ENCODE peak calls at places on chromosomes 12 and 14, in ten cellular contexts. L, W, Z, T, O, V, B, X, Y and H are unnamed samples. For H3K4me1, the result is how much of the 10 kb centered on the place peaks cover.

GRCh38 chr14:78530078-78530477 is 359.9 kb downstream of the NRXN3 start:
- DNase-seq in L (peak), W (peak), Z (peak), T (no peak), O (no peak), V (peak), B (no peak), X (peak), Y (no peak), H (no peak)

GRCh38 chr14:24329736-24330135 is 5.1 kb downstream of the ADCY4 start:
- DNase-seq in L (no peak), W (no peak), Z (no peak), T (no peak), O (peak), V (no peak), B (peak), X (no peak), Y (peak), H (peak)

GRCh38 chr12:57342207-57342691 is 88.6 kb downstream of the R3HDM2 start:
- DNase-seq in L (peak), W (no peak), Z (no peak), T (no peak), O (no peak), V (peak), B (peak), X (peak), Y (no peak), H (peak)

GRCh38 chr12:79678306-79678705 is 12.5 kb downstream of the PAWR start:
- DNase-seq in L (no peak), W (peak), Z (no peak), T (no peak), O (no peak), V (no peak), B (no peak), X (no peak), Y (no peak), H (no peak)

GRCh38 chr12:54417712-54418440 is 1.2 kb downstream of the ITGA5 start:
- DNase-seq in L (peak), W (no peak), Z (peak), T (no peak), O (no peak), V (no peak), B (peak), X (no peak), Y (no peak), H (no peak)

GRCh38 chr12:77540097-77540496 is 290.6 kb upstream of the NAV3 start:
- DNase-seq in L (no peak), W (no peak), Z (no peak), T (no peak), O (no peak), V (peak), B (no peak), X (no peak), Y (no peak), H (no peak)

GRCh38 chr12:88509851-88510250 is 70.4 kb downstream of the KITLG start:
- DNase-seq in L (no peak), W (no peak), Z (no peak), T (no peak), O (no peak), V (no peak), B (no peak), X (no peak), Y (no peak), H (no peak)

GRCh38 chr14:101239065-101239464 is 322.2 kb upstream of the DIO3 start:
- DNase-seq in L (no peak), W (no peak), Z (peak), T (no peak), O (peak), V (no peak), B (no peak), X (no peak), Y (no peak), H (no peak)

GRCh38 chr12:76308866-76309265 is 39.3 kb downstream of the BBS10 start:
- DNase-seq in L (no peak), W (no peak), Z (no peak), T (no peak), O (no peak), V (no peak), B (no peak), X (no peak), Y (no peak), H (no peak)

GRCh38 chr12:10143205-10143604 is 13.2 kb upstream of the CLEC7A start:
- DNase-seq in L (no peak), W (no peak), Z (no peak), T (no peak), O (no peak), V (no peak), B (no peak), X (no peak), Y (no peak), H (no peak)

GRCh38 chr12:49673446-49674317 is 33.5 kb downstream of the FMNL3 start:
- DNase-seq in L (peak), W (no peak), Z (no peak), T (peak), O (no peak), V (peak), B (peak), X (peak), Y (peak), H (peak)

GRCh38 chr14:101466456-101467180 is 94.7 kb upstream of the DIO3 start:
- DNase-seq in L (no peak), W (no peak), Z (no peak), T (no peak), O (peak), V (no peak), B (peak), X (no peak), Y (no peak), H (no peak)

GRCh38 chr12:109820921-109821381 is 12.2 kb downstream of the TRPV4 start:
- DNase-seq in L (no peak), W (no peak), Z (no peak), T (no peak), O (no peak), V (no peak), B (no peak), X (no peak), Y (no peak), H (no peak)

GRCh38 chr12:78977463-78977862 is 112.9 kb downstream of the SYT1 start:
- DNase-seq in L (no peak), W (peak), Z (no peak), T (no peak), O (no peak), V (no peak), B (no peak), X (no peak), Y (no peak), H (no peak)

GRCh38 chr14:93926873-93927571 is at the start of gene FAM181A:
- DNase-seq in L (no peak), W (no peak), Z (no peak), T (no peak), O (no peak), V (no peak), B (peak), X (peak), Y (no peak), H (peak)

GRCh38 chr12:77324763-77325468 is 259.5 kb upstream of the E2F7 start:
- DNase-seq in L (peak), W (peak), Z (no peak), T (no peak), O (no peak), V (peak), B (peak), X (peak), Y (peak), H (peak)

GRCh38 chr12:29226621-29227020 is 77.5 kb downstream of the FAR2 start:
- DNase-seq in L (no peak), W (peak), Z (no peak), T (no peak), O (no peak), V (no peak), B (no peak), X (no peak), Y (no peak), H (no peak)

GRCh38 chr14:56975521-56975920 is 165.2 kb upstream of the OTX2 start:
- DNase-seq in L (no peak), W (peak), Z (no peak), T (no peak), O (no peak), V (no peak), B (no peak), X (no peak), Y (no peak), H (no peak)

GRCh38 chr12:64674367-64674922 is 64.2 kb downstream of the RASSF3 start:
- DNase-seq in L (no peak), W (no peak), Z (peak), T (no peak), O (peak), V (no peak), B (no peak), X (no peak), Y (no peak), H (no peak)

GRCh38 chr12:95208678-95209077 is 8.6 kb downstream of the FGD6 start:
- DNase-seq in L (no peak), W (no peak), Z (no peak), T (no peak), O (no peak), V (peak), B (no peak), X (no peak), Y (no peak), H (no peak)
- H3K4me1 ChIP-seq in L (under half), W (under half), Z (under half), T (under half), O (under half), V (under half), B (under half), X (under half), Y (under half), H (under half)

DNA sequence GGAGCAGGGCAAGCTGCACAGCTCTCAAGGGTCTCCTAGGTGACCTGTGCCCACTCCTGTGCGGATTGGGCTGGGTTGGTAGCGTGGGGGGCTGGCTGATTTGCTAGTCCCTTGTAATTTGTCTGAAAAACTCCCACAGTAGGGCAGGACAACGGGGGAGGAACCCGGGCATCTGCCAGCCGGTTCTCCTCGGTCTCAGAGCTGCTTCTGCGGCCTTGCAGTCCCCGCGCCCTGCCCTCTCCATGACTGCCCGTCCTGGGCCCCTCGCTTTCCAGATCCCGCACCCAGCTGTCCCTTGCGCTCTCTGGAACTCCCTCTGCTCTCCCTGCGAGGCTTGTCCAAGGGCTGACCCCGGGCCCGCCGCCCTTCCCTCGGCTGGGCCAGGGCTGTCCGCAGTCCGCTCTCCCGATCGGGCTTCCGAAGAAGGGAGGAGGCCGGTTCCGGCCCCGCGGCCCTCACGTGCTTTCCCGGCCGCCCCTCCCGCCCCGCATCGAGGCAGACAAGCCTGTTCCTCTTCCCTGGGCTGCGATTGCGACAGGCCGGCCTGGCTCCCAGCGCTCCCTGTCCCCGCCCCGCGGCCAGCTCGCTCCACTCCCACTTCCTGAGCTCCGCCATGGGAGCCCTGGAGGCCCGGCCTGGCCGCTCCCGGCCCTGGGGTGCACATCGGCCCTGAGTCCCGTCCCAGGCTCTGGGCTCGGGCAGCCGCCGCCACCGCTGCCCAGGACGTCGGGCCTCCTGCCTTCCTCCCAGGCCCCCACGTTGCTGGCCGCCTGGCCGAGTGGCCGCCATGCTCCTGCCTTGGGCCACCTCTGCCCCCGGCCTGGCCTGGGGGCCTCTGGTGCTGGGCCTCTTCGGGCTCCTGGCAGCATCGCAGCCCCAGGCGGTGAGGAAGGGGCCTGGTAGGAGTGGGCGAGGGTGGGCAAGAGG is at the start of gene LTBR:
- DNase-seq in L (peak), W (peak), Z (no peak), T (peak), O (no peak), V (peak), B (peak), X (no peak), Y (peak), H (peak)
- H3K4me1 ChIP-seq in L (under half), W (under half), Z (under half), T (half or more), O (under half), V (under half), B (under half), X (under half), Y (under half), H (half or more)

GRCh38 chr12:104520242-104520900 is 63.6 kb downstream of the CHST11 start:
- DNase-seq in L (no peak), W (no peak), Z (no peak), T (no peak), O (no peak), V (peak), B (no peak), X (no peak), Y (no peak), H (no peak)

GRCh38 chr12:104516821-104517220 is 60.1 kb downstream of the CHST11 start:
- DNase-seq in L (no peak), W (no peak), Z (no peak), T (no peak), O (no peak), V (no peak), B (no peak), X (no peak), Y (no peak), H (no peak)

GRCh38 chr12:104521731-104522130 is 65.0 kb downstream of the CHST11 start:
- DNase-seq in L (no peak), W (peak), Z (no peak), T (no peak), O (no peak), V (no peak), B (no peak), X (no peak), Y (no peak), H (no peak)

GRCh38 chr12:104517880-104518279 is 61.1 kb downstream of the CHST11 start:
- DNase-seq in L (no peak), W (no peak), Z (no peak), T (no peak), O (no peak), V (no peak), B (no peak), X (no peak), Y (no peak), H (no peak)

DNA sequence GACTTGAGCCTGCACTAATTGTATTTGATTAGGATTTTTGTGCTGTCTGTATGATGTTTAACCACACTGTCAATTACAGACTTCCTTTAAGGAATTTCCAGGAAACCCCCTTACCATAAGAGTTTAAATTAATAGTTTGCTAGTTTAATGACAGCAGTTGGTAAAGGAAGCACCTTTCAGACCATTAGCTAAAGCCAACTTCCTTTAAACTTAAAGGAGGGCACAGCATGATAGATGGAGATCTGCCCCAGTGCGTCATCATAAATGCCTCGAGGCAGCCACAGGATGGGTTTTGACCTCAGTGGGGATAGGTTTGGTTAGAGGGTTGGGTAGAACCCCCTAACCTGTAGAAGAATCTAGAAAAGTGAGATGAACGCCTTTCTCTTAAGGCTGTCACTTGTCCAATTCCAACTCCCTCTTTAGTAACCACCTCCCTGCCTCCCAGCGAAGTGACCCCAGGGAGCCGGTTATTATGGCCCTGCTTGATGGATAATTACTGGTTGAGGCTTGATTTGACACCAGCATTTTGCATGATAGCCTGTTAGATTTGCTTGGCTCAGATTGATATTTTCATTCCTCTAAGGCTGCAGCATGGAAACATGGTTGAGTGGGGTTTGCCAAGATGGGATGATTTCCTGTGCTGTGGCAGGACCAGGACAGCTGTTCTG is 62.6 kb downstream of the CHST11 start:
- DNase-seq in L (no peak), W (no peak), Z (peak), T (no peak), O (peak), V (no peak), B (no peak), X (no peak), Y (no peak), H (no peak)
- H3K4me1 ChIP-seq in L (under half), W (under half), Z (half or more), T (under half), O (under half), V (under half), B (under half), X (under half), Y (under half), H (half or more)

GRCh38 chr12:108738165-108738564 is 6.8 kb upstream of the CORO1C start:
- DNase-seq in L (no peak), W (no peak), Z (no peak), T (no peak), O (no peak), V (no peak), B (no peak), X (no peak), Y (no peak), H (no peak)
- H3K4me1 ChIP-seq in L (under half), W (under half), Z (under half), T (under half), O (under half), V (under half), B (under half), X (under half), Y (under half), H (under half)

GRCh38 chr12:89875809-89876208 is 167.2 kb upstream of the ATP2B1 start:
- DNase-seq in L (no peak), W (no peak), Z (no peak), T (no peak), O (no peak), V (no peak), B (no peak), X (no peak), Y (no peak), H (no peak)
- H3K4me1 ChIP-seq in L (under half), W (under half), Z (under half), T (under half), O (under half), V (under half), B (under half), X (under half), Y (under half), H (under half)

DNA sequence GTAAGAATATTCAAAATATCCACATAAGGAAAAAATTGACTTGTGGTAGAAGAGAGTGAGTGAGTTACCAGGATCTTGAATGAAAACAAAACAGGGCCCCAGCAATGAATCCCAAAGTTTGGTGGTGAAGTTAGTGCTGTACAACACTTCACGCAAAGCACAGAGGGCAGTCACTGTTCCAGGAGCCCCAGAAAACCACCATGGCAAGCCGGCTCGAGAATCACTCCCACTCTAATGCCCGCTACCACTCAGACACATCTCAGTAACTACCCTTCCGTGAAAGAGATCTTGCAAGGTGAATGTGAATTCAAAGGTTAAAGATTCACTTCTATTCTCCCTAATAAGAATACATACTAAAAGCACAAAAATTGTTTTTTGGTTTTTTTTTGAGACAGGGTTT is 30.1 kb downstream of the CLIP1 start:
- DNase-seq in L (no peak), W (no peak), Z (no peak), T (no peak), O (no peak), V (no peak), B (no peak), X (no peak), Y (no peak), H (no peak)
- H3K4me1 ChIP-seq in L (under half), W (under half), Z (under half), T (under half), O (under half), V (under half), B (under half), X (under half), Y (under half), H (under half)

DNA sequence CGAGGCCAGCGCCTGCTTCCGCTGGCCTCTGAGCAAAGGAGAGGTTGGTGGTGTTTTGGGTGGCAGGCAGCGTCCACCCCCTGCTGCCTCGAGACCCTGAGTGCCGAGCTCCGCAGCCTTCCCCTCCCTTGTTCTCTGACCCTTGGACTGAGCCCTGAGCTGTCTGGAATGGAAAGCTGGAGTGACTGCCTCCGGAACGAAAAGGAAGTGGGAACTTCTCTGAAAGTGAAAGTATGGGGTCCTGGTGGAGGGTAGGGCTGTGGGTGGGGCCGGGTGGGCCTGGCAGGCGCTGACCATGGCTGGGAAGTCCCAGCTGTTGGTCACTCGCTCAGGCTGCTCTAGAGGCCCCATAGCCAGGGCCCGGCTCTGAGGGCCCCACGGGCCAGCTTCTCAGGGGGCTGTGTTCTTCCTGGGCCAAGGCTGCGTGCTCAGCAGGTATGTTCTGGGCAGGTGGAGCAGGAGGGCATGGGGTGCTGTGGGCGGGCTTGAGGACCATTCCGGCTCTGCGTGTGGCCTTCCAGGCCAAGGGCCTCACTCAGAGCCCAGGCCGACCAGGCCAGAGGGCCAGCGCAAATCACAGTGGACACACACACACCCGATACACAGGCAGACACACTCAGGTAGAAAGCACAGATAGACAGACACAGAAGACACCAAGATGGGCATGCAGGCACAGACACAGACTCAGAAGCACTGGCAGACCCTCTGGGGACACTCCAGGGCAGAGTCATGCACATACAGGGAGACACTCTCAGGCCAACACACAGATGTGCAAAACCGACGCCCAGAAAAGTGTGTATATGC is at the start of gene EXOC3L4:
- DNase-seq in L (no peak), W (no peak), Z (no peak), T (no peak), O (no peak), V (no peak), B (no peak), X (no peak), Y (no peak), H (no peak)
- H3K4me1 ChIP-seq in L (under half), W (under half), Z (under half), T (under half), O (under half), V (under half), B (under half), X (under half), Y (half or more), H (under half)